ENCODE peak calls at places on chromosome 21, in ten cellular contexts. M is cardiac fibroblast, I is esophagus squamous epithelium, X is progenitor cell of endocrine pancreas, W is omental fat pad, J is left ventricle myocardium inferior, A is glutamatergic neuron, E is BJ, S is lung, B is HFFc6. V is an unnamed sample.

GRCh38 chr21:42563261-42564045 is 49.8 kb downstream of the SLC37A1 start:
- DNase-seq in W (no peak), X (no peak), S (no peak), E (no peak), B (no peak), I (no peak), M (no peak), J (no peak), A (peak), V (no peak)

GRCh38 chr21:32147041-32147440 is 131.8 kb downstream of the MIS18A start:
- DNase-seq in B (no peak), X (no peak), I (no peak), J (no peak), E (no peak), A (no peak), M (no peak), W (no peak), S (no peak), V (no peak)

GRCh38 chr21:14548751-14549150 is 2.6 kb upstream of the SAMSN1 start:
- DNase-seq in E (no peak), X (no peak), A (no peak), W (no peak), S (no peak), I (no peak), J (no peak), M (peak), B (no peak), V (no peak)

GRCh38 chr21:45326834-45327457 is 39.3 kb upstream of the POFUT2 start:
- DNase-seq in J (peak), I (no peak), B (no peak), M (no peak), A (no peak), W (no peak), X (no peak), S (no peak), E (no peak), V (no peak)

GRCh38 chr21:45460611-45461368 is 55.8 kb downstream of the COL18A1 start:
- DNase-seq in X (no peak), A (no peak), J (no peak), M (peak), B (peak), E (peak), S (no peak), W (no peak), I (no peak), V (peak)

GRCh38 chr21:40846057-40846456 is 901 bp downstream of the DSCAM start:
- DNase-seq in J (no peak), S (no peak), I (no peak), W (no peak), X (no peak), E (no peak), M (no peak), A (no peak), B (no peak), V (no peak)

GRCh38 chr21:37079211-37079824 is 6.3 kb downstream of the TTC3 start:
- DNase-seq in W (no peak), I (no peak), A (no peak), S (no peak), X (no peak), E (no peak), B (no peak), M (no peak), J (no peak), V (no peak)

GRCh38 chr21:44454058-44454457 is 1.3 kb upstream of the LRRC3 start:
- DNase-seq in B (no peak), I (no peak), W (no peak), X (no peak), J (no peak), E (no peak), A (no peak), M (no peak), S (no peak), V (no peak)

GRCh38 chr21:29786509-29786908 is 153.3 kb downstream of the GRIK1 start:
- DNase-seq in A (no peak), W (no peak), B (no peak), I (no peak), M (no peak), S (no peak), E (no peak), X (no peak), J (no peak), V (no peak)

GRCh38 chr21:44347911-44348451 is 5.4 kb upstream of the TRPM2 start:
- DNase-seq in W (no peak), I (no peak), M (no peak), X (no peak), S (peak), E (no peak), A (no peak), B (no peak), J (no peak), V (no peak)

GRCh38 chr21:37370152-37371040 is 3.8 kb downstream of the DYRK1A start:
- DNase-seq in A (no peak), E (no peak), S (no peak), W (no peak), B (peak), J (no peak), X (no peak), M (peak), I (no peak), V (no peak)

GRCh38 chr21:36512971-36513370 is 33.0 kb upstream of the CLDN14 start:
- DNase-seq in E (no peak), I (no peak), A (no peak), W (no peak), M (no peak), S (no peak), X (no peak), B (no peak), J (no peak), V (no peak)

GRCh38 chr21:15809065-15809464 is 79.3 kb downstream of the USP25 start:
- DNase-seq in S (no peak), J (no peak), X (no peak), E (no peak), M (no peak), I (no peak), A (no peak), W (no peak), B (no peak), V (no peak)

GRCh38 chr21:14995695-14996490 is 68.9 kb downstream of the NRIP1 start:
- DNase-seq in M (peak), X (no peak), B (peak), A (no peak), E (no peak), W (no peak), S (no peak), J (no peak), I (no peak), V (no peak)

GRCh38 chr21:44949161-44950015 is 9.6 kb downstream of the SLX9 start:
- DNase-seq in W (peak), X (peak), J (peak), S (peak), M (peak), A (peak), I (no peak), B (peak), E (no peak), V (no peak)

GRCh38 chr21:27045281-27045985 is 78.5 kb upstream of the ADAMTS5 start:
- DNase-seq in X (no peak), A (no peak), I (no peak), E (no peak), M (no peak), B (no peak), W (no peak), J (no peak), S (no peak), V (no peak)

GRCh38 chr21:22575165-22575584 is 1577.0 kb downstream of the NCAM2 start:
- DNase-seq in A (no peak), B (no peak), J (no peak), I (no peak), W (no peak), S (no peak), E (no peak), M (no peak), X (no peak), V (no peak)

GRCh38 chr21:42094811-42095210 is 23.7 kb downstream of the UMODL1 start:
- DNase-seq in J (no peak), M (no peak), S (no peak), I (no peak), B (no peak), W (no peak), A (no peak), X (no peak), E (no peak), V (no peak)

GRCh38 chr21:20882462-20883415 is 115.5 kb upstream of the NCAM2 start:
- DNase-seq in B (no peak), W (no peak), S (no peak), X (peak), J (no peak), E (no peak), A (peak), I (no peak), M (peak), V (no peak)

GRCh38 chr21:14452031-14452778 is 69.3 kb upstream of the HSPA13 start:
- DNase-seq in E (no peak), A (peak), B (no peak), I (no peak), S (no peak), J (no peak), M (no peak), W (no peak), X (no peak), V (no peak)

GRCh38 chr21:45373991-45374816 is 30.8 kb upstream of the COL18A1 start:
- DNase-seq in A (peak), J (peak), I (no peak), B (no peak), M (no peak), X (no peak), E (no peak), W (no peak), S (no peak), V (no peak)

GRCh38 chr21:25513810-25514209 is 93.5 kb downstream of the MRPL39 start:
- DNase-seq in A (no peak), M (no peak), B (no peak), J (no peak), E (no peak), W (no peak), S (no peak), X (no peak), I (no peak), V (no peak)

GRCh38 chr21:45254557-45254930 is 33.2 kb downstream of the POFUT2 start:
- DNase-seq in X (no peak), M (no peak), W (no peak), J (no peak), S (no peak), B (no peak), E (no peak), I (no peak), A (no peak), V (no peak)

GRCh38 chr21:23858878-23859277 is 1748.4 kb downstream of the MRPL39 start:
- DNase-seq in I (no peak), A (no peak), J (no peak), S (no peak), M (no peak), E (no peak), B (no peak), X (no peak), W (no peak), V (no peak)

GRCh38 chr21:46411236-46411635 is 47.5 kb upstream of the DIP2A start:
- DNase-seq in W (no peak), B (no peak), I (no peak), M (no peak), S (no peak), J (no peak), A (no peak), E (no peak), X (no peak), V (no peak)

GRCh38 chr21:42406846-42407245 is 3.1 kb downstream of the UBASH3A start:
- DNase-seq in A (no peak), I (no peak), E (no peak), M (no peak), S (no peak), X (no peak), J (no peak), W (no peak), B (no peak), V (no peak)

GRCh38 chr21:44050276-44050675 is 38.2 kb downstream of the TRAPPC10 start:
- DNase-seq in M (no peak), S (peak), A (no peak), B (no peak), W (no peak), E (no peak), I (no peak), X (no peak), J (no peak), V (no peak)

GRCh38 chr21:28336299-28336698 is 656.4 kb downstream of the LTN1 start:
- DNase-seq in W (no peak), M (peak), X (no peak), S (no peak), J (no peak), I (no peak), A (no peak), E (peak), B (peak), V (peak)
- TF ChIP-seq CTCF in W (no peak), M (peak), X (peak), S (no peak), J (peak), I (peak), A (no peak), E (peak), B (peak), V (peak)

GRCh38 chr21:39454949-39455668 is 3.3 kb downstream of the SH3BGR start:
- DNase-seq in B (no peak), J (no peak), X (no peak), A (no peak), M (no peak), W (no peak), I (no peak), E (no peak), S (no peak), V (no peak)

GRCh38 chr21:39452965-39453332 is 1.2 kb downstream of the SH3BGR start:
- DNase-seq in I (no peak), M (no peak), E (no peak), W (no peak), B (no peak), S (no peak), A (no peak), J (no peak), X (no peak), V (no peak)

GRCh38 chr21:39453571-39454179 is 1.9 kb downstream of the SH3BGR start:
- DNase-seq in A (no peak), M (no peak), B (no peak), W (no peak), E (no peak), I (no peak), X (no peak), J (no peak), S (no peak), V (no peak)

GRCh38 chr21:39452207-39452964 is 616 bp downstream of the SH3BGR start:
- DNase-seq in X (no peak), M (peak), J (no peak), E (peak), A (no peak), W (no peak), I (no peak), S (no peak), B (peak), V (peak)

GRCh38 chr21:39456665-39457064 is 4.9 kb downstream of the SH3BGR start:
- DNase-seq in M (no peak), X (no peak), A (no peak), W (no peak), I (no peak), J (no peak), B (no peak), S (no peak), E (no peak), V (no peak)
- TF ChIP-seq CTCF in M (peak), X (peak), A (peak), W (no peak), I (peak), J (peak), B (peak), S (no peak), E (peak), V (no peak)

DNA sequence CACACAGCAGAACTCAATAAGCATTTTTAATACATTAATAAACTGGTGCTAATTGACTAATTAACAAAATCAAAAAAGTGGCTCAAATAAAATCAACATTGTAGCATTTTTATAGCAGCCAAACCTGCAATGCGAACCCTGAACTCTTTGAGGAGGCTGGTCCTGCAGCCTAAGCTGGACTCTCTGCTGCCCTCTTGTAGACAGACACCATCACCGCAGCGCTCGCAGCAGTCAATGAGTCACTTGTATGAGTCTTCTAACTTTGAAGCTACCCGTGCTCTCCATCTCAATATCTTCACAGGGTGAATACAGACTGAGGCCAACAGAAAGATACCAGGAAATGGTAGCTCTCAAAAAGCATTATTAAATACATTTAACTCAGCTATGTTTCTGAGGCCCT is 9.7 kb upstream of the KRTAP7-1 start:
- DNase-seq in M (peak), A (peak), I (no peak), S (no peak), B (no peak), X (peak), J (no peak), E (no peak), W (no peak), V (no peak)
- TF ChIP-seq CTCF in M (peak), A (peak), I (peak), S (no peak), B (peak), X (peak), J (no peak), E (no peak), W (no peak), V (no peak)

DNA sequence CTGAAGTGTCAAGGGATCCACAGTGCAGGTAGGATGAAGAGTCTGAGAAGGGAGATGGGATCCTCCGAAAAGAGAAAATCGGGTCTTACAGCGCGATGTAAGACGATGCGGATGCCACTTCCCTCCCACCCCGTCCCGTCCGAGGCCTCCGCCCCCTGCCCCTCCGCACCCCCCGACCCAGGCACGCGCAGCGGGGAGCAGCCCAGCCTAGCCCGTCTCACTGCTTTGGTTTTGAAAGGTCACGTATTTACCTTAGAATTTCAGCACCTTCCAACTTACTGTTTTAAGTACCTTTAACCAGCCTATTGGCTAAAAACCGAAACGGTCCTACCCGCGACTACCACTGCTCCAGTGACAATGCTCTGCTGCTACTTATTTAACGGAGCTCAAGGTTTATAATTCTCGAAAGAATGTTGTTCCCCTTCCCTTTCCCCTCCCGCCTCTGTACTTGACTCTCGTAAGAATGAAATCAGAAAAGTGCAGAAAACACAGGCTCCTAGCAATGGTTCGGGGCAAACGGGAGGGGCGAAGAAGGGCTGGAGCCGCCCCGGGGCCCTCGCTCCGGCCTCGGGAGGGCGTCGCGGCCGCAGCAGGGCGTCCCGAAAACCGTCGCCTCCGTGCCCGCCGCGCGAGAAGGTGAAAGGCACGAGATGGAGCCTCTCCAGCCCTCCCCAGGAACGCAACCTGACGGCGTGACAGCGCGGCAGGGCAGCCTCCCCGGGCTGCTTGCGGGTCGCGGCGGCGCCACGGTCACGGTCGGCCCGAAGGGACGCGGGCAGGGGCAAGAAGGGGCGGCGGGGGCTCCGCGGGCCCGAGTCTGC is 706 bp downstream of the TMEM50B start:
- DNase-seq in S (peak), I (no peak), A (peak), W (no peak), X (peak), J (no peak), M (peak), E (no peak), B (peak), V (no peak)
- TF ChIP-seq CTCF in S (no peak), I (no peak), A (no peak), W (no peak), X (no peak), J (no peak), M (no peak), E (peak), B (no peak), V (no peak)

GRCh38 chr21:35436899-35437298 is 387.8 kb upstream of the RUNX1 start:
- DNase-seq in B (no peak), X (no peak), E (no peak), A (no peak), I (no peak), W (no peak), J (no peak), M (no peak), S (no peak), V (no peak)
- TF ChIP-seq CTCF in B (peak), X (peak), E (no peak), A (no peak), I (peak), W (no peak), J (no peak), M (no peak), S (no peak), V (no peak)